ENCODE peak calls at places on chromosomes 2 and 18, in five cellular contexts. One of them, this sample, is unnamed. For H3K27me3, the result is how much of the 10 kb centered on the place peaks cover.

GRCh38 chr2:118202707-118203303 is 114.5 kb downstream of the INSIG2 start:
- DNase-seq in fibroblast of lung: peak
- DNase-seq in mammary epithelial cell: peak
- DNase-seq in IMR-90: peak
- DNase-seq in adrenal gland: peak
- DNase-seq in this sample: peak

GRCh38 chr2:46964835-46965560 is 49.4 kb upstream of the MCFD2 start:
- DNase-seq in adrenal gland: no peak
- DNase-seq in IMR-90: no peak
- DNase-seq in fibroblast of lung: peak
- DNase-seq in mammary epithelial cell: peak
- DNase-seq in this sample: peak

GRCh38 chr2:238906936-238907716 is 59.2 kb downstream of the TWIST2 start:
- DNase-seq in IMR-90: no peak
- DNase-seq in adrenal gland: no peak
- DNase-seq in fibroblast of lung: no peak
- DNase-seq in mammary epithelial cell: no peak
- DNase-seq in this sample: no peak

GRCh38 chr2:16962459-16962858 is 296.8 kb upstream of the CYRIA start:
- DNase-seq in fibroblast of lung: peak
- DNase-seq in IMR-90: no peak
- DNase-seq in mammary epithelial cell: no peak
- DNase-seq in adrenal gland: no peak
- DNase-seq in this sample: no peak

GRCh38 chr2:17599617-17600016 is 59.1 kb downstream of the VSNL1 start:
- DNase-seq in mammary epithelial cell: peak
- DNase-seq in IMR-90: no peak
- DNase-seq in fibroblast of lung: no peak
- DNase-seq in adrenal gland: no peak
- DNase-seq in this sample: peak

GRCh38 chr2:767440-767839 is 90.2 kb upstream of the TMEM18 start:
- DNase-seq in IMR-90: no peak
- DNase-seq in adrenal gland: no peak
- DNase-seq in mammary epithelial cell: no peak
- DNase-seq in fibroblast of lung: no peak
- DNase-seq in this sample: no peak

GRCh38 chr18:68841301-68841700 is 43.4 kb downstream of the CCDC102B start:
- DNase-seq in mammary epithelial cell: no peak
- DNase-seq in adrenal gland: no peak
- DNase-seq in IMR-90: no peak
- DNase-seq in fibroblast of lung: no peak
- DNase-seq in this sample: peak

GRCh38 chr2:86038291-86039081 is 67.2 kb downstream of the POLR1A start:
- DNase-seq in adrenal gland: peak
- DNase-seq in fibroblast of lung: peak
- DNase-seq in IMR-90: no peak
- DNase-seq in mammary epithelial cell: no peak
- DNase-seq in this sample: no peak

GRCh38 chr18:48836231-48836805 is 114.4 kb downstream of the SMAD7 start:
- DNase-seq in mammary epithelial cell: no peak
- DNase-seq in fibroblast of lung: no peak
- DNase-seq in adrenal gland: no peak
- DNase-seq in IMR-90: no peak
- DNase-seq in this sample: no peak

GRCh38 chr18:79523738-79524180 is 128.0 kb downstream of the NFATC1 start:
- DNase-seq in mammary epithelial cell: no peak
- DNase-seq in adrenal gland: no peak
- DNase-seq in fibroblast of lung: no peak
- DNase-seq in IMR-90: no peak
- DNase-seq in this sample: no peak

GRCh38 chr2:128390256-128390990 is 71.8 kb upstream of the HS6ST1 start:
- DNase-seq in adrenal gland: no peak
- DNase-seq in mammary epithelial cell: no peak
- DNase-seq in fibroblast of lung: no peak
- DNase-seq in IMR-90: no peak
- DNase-seq in this sample: no peak

DNA sequence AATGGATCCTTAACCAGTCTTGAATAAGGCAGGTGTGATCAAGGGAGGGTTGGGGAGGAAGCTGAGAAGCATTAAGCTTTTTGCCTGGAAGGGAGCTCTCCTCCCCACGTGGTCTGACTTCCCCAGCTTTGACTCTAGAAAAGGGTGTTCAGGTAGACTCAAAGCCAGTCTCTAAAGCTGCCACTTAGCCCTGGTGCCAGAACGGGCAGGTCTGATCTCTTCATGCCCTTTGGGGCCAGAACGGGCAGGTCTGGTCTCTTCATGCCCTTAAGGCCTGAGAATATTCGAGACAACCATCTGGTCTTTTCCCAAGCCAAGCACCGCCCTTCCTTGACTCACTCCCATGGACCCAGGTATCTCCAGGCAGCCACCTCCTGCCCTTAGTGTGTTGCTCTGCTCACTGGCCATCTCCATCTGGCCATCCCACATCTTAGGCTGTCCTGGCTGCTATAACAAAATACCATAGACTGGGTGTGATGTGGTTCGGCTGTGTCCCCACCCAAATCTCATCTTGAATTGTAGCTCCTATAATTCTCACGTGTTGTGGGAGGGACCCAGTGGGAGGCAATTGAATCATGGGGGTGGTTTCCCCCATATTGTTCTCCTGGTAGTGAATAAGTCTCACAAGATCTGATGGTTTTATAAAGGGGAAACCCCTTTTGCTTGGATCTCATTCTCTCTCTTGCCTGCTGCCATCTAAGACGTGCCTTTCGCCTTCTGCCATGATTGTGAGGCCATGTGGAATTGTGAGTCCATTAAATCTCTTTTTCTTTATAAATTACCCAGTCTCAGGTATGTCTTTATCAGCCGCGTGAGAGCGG is 59.4 kb downstream of the SNORC start:
- DNase-seq in mammary epithelial cell: no peak
- DNase-seq in adrenal gland: no peak
- DNase-seq in IMR-90: no peak
- DNase-seq in fibroblast of lung: no peak
- DNase-seq in this sample: no peak
- H3K27me3 ChIP-seq in mammary epithelial cell: under half
- H3K27me3 ChIP-seq in adrenal gland: under half
- H3K27me3 ChIP-seq in IMR-90: half or more
- H3K27me3 ChIP-seq in fibroblast of lung: under half
- H3K27me3 ChIP-seq in this sample: under half

GRCh38 chr2:96319396-96319795 is 5.7 kb upstream of the ITPRIPL1 start:
- DNase-seq in fibroblast of lung: no peak
- DNase-seq in adrenal gland: no peak
- DNase-seq in IMR-90: no peak
- DNase-seq in mammary epithelial cell: no peak
- DNase-seq in this sample: no peak
- H3K27me3 ChIP-seq in fibroblast of lung: under half
- H3K27me3 ChIP-seq in adrenal gland: under half
- H3K27me3 ChIP-seq in IMR-90: under half
- H3K27me3 ChIP-seq in mammary epithelial cell: under half
- H3K27me3 ChIP-seq in this sample: under half

GRCh38 chr2:31197166-31197565 is 20.1 kb downstream of the CAPN14 start:
- DNase-seq in IMR-90: no peak
- DNase-seq in fibroblast of lung: no peak
- DNase-seq in adrenal gland: no peak
- DNase-seq in mammary epithelial cell: peak
- DNase-seq in this sample: peak
- H3K27me3 ChIP-seq in IMR-90: under half
- H3K27me3 ChIP-seq in fibroblast of lung: under half
- H3K27me3 ChIP-seq in adrenal gland: under half
- H3K27me3 ChIP-seq in mammary epithelial cell: under half
- H3K27me3 ChIP-seq in this sample: under half

DNA sequence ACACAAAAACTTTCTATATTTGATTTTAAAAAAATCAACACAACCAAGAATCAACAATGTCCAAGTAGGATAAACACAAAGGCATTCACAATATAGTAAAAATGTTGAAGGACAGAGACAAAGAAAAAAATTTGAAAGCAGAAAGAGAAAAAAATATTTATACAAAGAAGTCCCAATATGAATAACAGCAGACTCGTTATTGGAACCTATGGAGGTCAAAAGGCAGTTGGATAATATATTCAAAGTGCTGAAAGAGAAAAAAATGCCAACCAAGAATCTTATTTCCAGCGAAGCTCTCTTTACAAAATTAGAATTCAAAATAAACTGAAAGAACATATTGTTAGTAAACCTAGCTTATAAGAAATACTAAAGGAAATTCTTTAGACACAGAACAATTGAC is 859.5 kb downstream of the LRP1B start:
- DNase-seq in adrenal gland: no peak
- DNase-seq in IMR-90: no peak
- DNase-seq in fibroblast of lung: peak
- DNase-seq in mammary epithelial cell: no peak
- DNase-seq in this sample: no peak
- H3K27me3 ChIP-seq in adrenal gland: under half
- H3K27me3 ChIP-seq in IMR-90: under half
- H3K27me3 ChIP-seq in fibroblast of lung: under half
- H3K27me3 ChIP-seq in mammary epithelial cell: under half
- H3K27me3 ChIP-seq in this sample: under half

GRCh38 chr2:172080641-172081230 is 4.6 kb upstream of the DLX1 start:
- DNase-seq in mammary epithelial cell: no peak
- DNase-seq in IMR-90: no peak
- DNase-seq in adrenal gland: no peak
- DNase-seq in fibroblast of lung: no peak
- DNase-seq in this sample: no peak

GRCh38 chr2:172081248-172082022 is 3.9 kb upstream of the DLX1 start:
- DNase-seq in adrenal gland: no peak
- DNase-seq in fibroblast of lung: no peak
- DNase-seq in IMR-90: no peak
- DNase-seq in mammary epithelial cell: no peak
- DNase-seq in this sample: no peak

GRCh38 chr2:172079838-172080640 is 5.3 kb upstream of the DLX1 start:
- DNase-seq in IMR-90: peak
- DNase-seq in fibroblast of lung: no peak
- DNase-seq in adrenal gland: no peak
- DNase-seq in mammary epithelial cell: no peak
- DNase-seq in this sample: no peak

GRCh38 chr2:172082105-172082943 is 3.0 kb upstream of the DLX1 start:
- DNase-seq in fibroblast of lung: no peak
- DNase-seq in mammary epithelial cell: no peak
- DNase-seq in IMR-90: no peak
- DNase-seq in adrenal gland: no peak
- DNase-seq in this sample: no peak

GRCh38 chr2:172079416-172079815 is 5.9 kb upstream of the DLX1 start:
- DNase-seq in mammary epithelial cell: no peak
- DNase-seq in adrenal gland: no peak
- DNase-seq in IMR-90: no peak
- DNase-seq in fibroblast of lung: no peak
- DNase-seq in this sample: no peak
- H3K27me3 ChIP-seq in mammary epithelial cell: under half
- H3K27me3 ChIP-seq in adrenal gland: under half
- H3K27me3 ChIP-seq in IMR-90: under half
- H3K27me3 ChIP-seq in fibroblast of lung: under half
- H3K27me3 ChIP-seq in this sample: under half

GRCh38 chr2:104658840-104659591 is 194.9 kb upstream of the POU3F3 start:
- DNase-seq in fibroblast of lung: no peak
- DNase-seq in mammary epithelial cell: no peak
- DNase-seq in IMR-90: no peak
- DNase-seq in adrenal gland: no peak
- DNase-seq in this sample: no peak
- H3K27me3 ChIP-seq in fibroblast of lung: under half
- H3K27me3 ChIP-seq in mammary epithelial cell: under half
- H3K27me3 ChIP-seq in IMR-90: under half
- H3K27me3 ChIP-seq in adrenal gland: under half
- H3K27me3 ChIP-seq in this sample: under half

DNA sequence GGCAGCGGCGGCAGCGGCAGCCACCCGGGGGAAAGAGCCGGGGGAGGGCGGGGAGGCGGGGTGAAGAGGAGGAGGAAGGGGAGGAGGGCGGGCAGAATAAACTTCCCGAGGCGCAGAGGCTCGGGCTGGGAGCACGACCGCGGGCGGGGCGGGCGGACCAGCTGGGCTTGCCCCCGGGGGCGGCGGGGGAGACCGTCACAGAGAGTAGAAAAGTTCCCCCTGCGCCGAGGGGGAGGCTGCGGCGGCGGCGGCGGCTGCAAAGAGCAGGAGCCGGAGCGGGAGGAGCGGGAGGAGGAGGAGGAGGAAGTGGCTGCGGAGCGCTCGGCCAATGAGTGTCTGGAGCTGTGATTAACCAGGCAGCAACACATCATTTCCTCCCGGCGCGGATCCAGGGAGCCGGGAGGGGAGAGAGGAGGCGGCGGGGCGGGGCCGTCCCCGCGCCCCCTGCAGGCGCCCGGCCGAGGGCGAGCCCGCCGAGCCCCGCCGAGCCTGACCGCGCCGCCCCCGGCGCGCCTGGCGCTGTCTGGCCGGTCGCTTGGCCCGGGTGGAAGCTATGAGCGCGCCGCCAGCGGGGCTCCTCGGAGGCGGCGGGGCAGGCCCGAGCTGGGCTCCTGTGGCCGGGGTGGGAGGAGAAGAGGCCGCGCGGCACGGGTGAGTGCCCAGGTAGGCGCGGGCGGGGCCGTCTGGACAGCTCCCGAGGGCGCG is at the start of gene ACVR1:
- DNase-seq in adrenal gland: peak
- DNase-seq in IMR-90: peak
- DNase-seq in fibroblast of lung: peak
- DNase-seq in mammary epithelial cell: peak
- DNase-seq in this sample: peak
- H3K27me3 ChIP-seq in adrenal gland: under half
- H3K27me3 ChIP-seq in IMR-90: under half
- H3K27me3 ChIP-seq in fibroblast of lung: under half
- H3K27me3 ChIP-seq in mammary epithelial cell: under half
- H3K27me3 ChIP-seq in this sample: under half

GRCh38 chr18:11654736-11655604 is 34.1 kb upstream of the GNAL start:
- DNase-seq in IMR-90: peak
- DNase-seq in fibroblast of lung: no peak
- DNase-seq in mammary epithelial cell: peak
- DNase-seq in adrenal gland: no peak
- DNase-seq in this sample: peak

GRCh38 chr18:11655605-11655932 is 33.5 kb upstream of the GNAL start:
- DNase-seq in fibroblast of lung: no peak
- DNase-seq in adrenal gland: no peak
- DNase-seq in mammary epithelial cell: no peak
- DNase-seq in IMR-90: no peak
- DNase-seq in this sample: no peak

GRCh38 chr18:11653521-11653920 is 35.5 kb upstream of the GNAL start:
- DNase-seq in adrenal gland: no peak
- DNase-seq in mammary epithelial cell: no peak
- DNase-seq in IMR-90: no peak
- DNase-seq in fibroblast of lung: no peak
- DNase-seq in this sample: no peak

GRCh38 chr18:11651899-11652298 is 37.2 kb upstream of the GNAL start:
- DNase-seq in fibroblast of lung: no peak
- DNase-seq in mammary epithelial cell: no peak
- DNase-seq in IMR-90: no peak
- DNase-seq in adrenal gland: no peak
- DNase-seq in this sample: no peak

DNA sequence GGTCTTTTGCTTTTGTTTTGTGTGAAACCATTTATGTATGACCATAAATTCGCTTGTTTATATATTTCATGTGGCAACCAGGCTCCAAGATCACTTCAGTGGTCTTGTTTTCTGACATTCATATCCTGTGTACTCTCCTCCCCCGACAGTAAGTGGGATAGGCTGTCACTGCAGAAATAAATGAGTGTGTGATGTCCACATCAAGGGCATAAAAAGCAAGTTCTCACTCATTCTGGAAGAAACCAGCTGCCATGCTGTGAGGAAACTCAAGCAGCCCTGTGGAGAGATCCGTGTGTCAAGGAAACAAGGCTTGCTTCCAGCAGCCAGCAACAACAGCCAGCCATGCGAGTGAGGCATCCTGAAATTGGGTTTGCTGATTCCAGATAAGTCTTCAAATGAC is 39.2 kb upstream of the GNAL start:
- DNase-seq in fibroblast of lung: no peak
- DNase-seq in mammary epithelial cell: no peak
- DNase-seq in adrenal gland: no peak
- DNase-seq in IMR-90: no peak
- DNase-seq in this sample: no peak
- H3K27me3 ChIP-seq in fibroblast of lung: under half
- H3K27me3 ChIP-seq in mammary epithelial cell: under half
- H3K27me3 ChIP-seq in adrenal gland: under half
- H3K27me3 ChIP-seq in IMR-90: under half
- H3K27me3 ChIP-seq in this sample: under half